ENCODE peak calls at places on chromosomes 2 and 18, in eight cellular contexts. H, U, T, L, R, X, G and F are unnamed samples. For H3K4me1, the result is how much of the 10 kb centered on the place peaks cover.

GRCh38 chr18:9380571-9381390 is 46.2 kb downstream of the TWSG1 start:
- DNase-seq in H (peak), U (no peak), T (no peak), L (no peak), R (no peak), X (no peak), G (peak), F (peak)

GRCh38 chr2:8065191-8065590 is 616.7 kb upstream of the ID2 start:
- DNase-seq in H (no peak), U (no peak), T (no peak), L (no peak), R (no peak), X (no peak), G (no peak), F (no peak)

GRCh38 chr2:18376936-18377335 is 183.5 kb downstream of the RDH14 start:
- DNase-seq in H (peak), U (no peak), T (no peak), L (no peak), R (no peak), X (no peak), G (no peak), F (no peak)

GRCh38 chr2:86118130-86118529 is 12.1 kb downstream of the PTCD3 start:
- DNase-seq in H (no peak), U (no peak), T (no peak), L (no peak), R (no peak), X (no peak), G (no peak), F (no peak)

GRCh38 chr2:226691265-226691664 is 108.4 kb downstream of the IRS1 start:
- DNase-seq in H (no peak), U (no peak), T (no peak), L (no peak), R (no peak), X (no peak), G (peak), F (no peak)

GRCh38 chr2:120326048-120326447 is 19.9 kb upstream of the INHBB start:
- DNase-seq in H (no peak), U (no peak), T (peak), L (peak), R (no peak), X (no peak), G (no peak), F (no peak)

GRCh38 chr2:151106805-151107490 is 154.7 kb downstream of the RBM43 start:
- DNase-seq in H (peak), U (no peak), T (no peak), L (no peak), R (no peak), X (no peak), G (peak), F (no peak)

GRCh38 chr2:207617011-207617671 is 8.1 kb downstream of the METTL21A start:
- DNase-seq in H (peak), U (no peak), T (no peak), L (no peak), R (no peak), X (no peak), G (peak), F (no peak)

GRCh38 chr2:223811757-223812156 is 25.6 kb downstream of the AP1S3 start:
- DNase-seq in H (no peak), U (no peak), T (no peak), L (no peak), R (no peak), X (no peak), G (peak), F (no peak)

DNA sequence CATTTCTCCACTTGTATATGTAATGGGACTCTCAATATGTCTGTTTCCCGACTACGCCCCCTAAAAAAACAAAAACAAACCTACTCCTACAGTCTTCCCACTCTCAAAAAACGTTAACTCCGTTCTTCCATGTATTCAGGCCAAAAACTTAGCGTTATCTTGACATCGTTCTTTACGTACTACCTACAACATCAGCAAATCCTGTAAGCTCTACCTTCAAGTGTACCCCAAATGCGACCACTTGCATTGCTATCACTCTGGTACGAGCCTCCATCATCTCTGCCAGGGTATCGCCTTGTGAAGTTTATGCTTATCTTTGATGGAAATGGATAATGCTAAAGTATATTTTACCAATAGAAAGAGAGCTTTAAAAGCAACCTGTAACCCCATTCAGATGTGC is 479 bp downstream of the GPATCH11 start:
- DNase-seq in H (no peak), U (no peak), T (no peak), L (no peak), R (no peak), X (no peak), G (no peak), F (no peak)
- H3K4me1 ChIP-seq in H (under half), U (under half), T (under half), L (under half), R (under half), X (under half), G (under half), F (under half)

GRCh38 chr2:144358531-144358930 is 161.4 kb downstream of the ZEB2 start:
- DNase-seq in H (no peak), U (no peak), T (no peak), L (no peak), R (no peak), X (no peak), G (no peak), F (no peak)
- H3K4me1 ChIP-seq in H (under half), U (under half), T (under half), L (under half), R (under half), X (under half), G (under half), F (under half)

GRCh38 chr2:105857076-105857740 is 112.5 kb downstream of the NCK2 start:
- DNase-seq in H (no peak), U (no peak), T (no peak), L (no peak), R (no peak), X (no peak), G (no peak), F (no peak)

GRCh38 chr2:105860567-105860966 is 115.9 kb downstream of the NCK2 start:
- DNase-seq in H (no peak), U (no peak), T (no peak), L (no peak), R (no peak), X (no peak), G (no peak), F (no peak)

GRCh38 chr2:105859694-105859951 is 114.9 kb downstream of the NCK2 start:
- DNase-seq in H (no peak), U (no peak), T (no peak), L (no peak), R (no peak), X (no peak), G (no peak), F (no peak)

GRCh38 chr2:105861198-105861597 is 116.5 kb downstream of the NCK2 start:
- DNase-seq in H (no peak), U (no peak), T (no peak), L (no peak), R (no peak), X (no peak), G (no peak), F (no peak)

GRCh38 chr2:105858868-105859693 is 114.4 kb downstream of the NCK2 start:
- DNase-seq in H (no peak), U (no peak), T (no peak), L (no peak), R (no peak), X (no peak), G (no peak), F (no peak)
- H3K4me1 ChIP-seq in H (under half), U (under half), T (under half), L (under half), R (under half), X (under half), G (under half), F (under half)

GRCh38 chr2:230868151-230868946 is 3.6 kb downstream of the ITM2C start:
- DNase-seq in H (no peak), U (no peak), T (no peak), L (peak), R (no peak), X (peak), G (no peak), F (peak)

GRCh38 chr2:230865324-230865765 is 603 bp downstream of the ITM2C start:
- DNase-seq in H (no peak), U (no peak), T (no peak), L (no peak), R (no peak), X (peak), G (no peak), F (peak)

GRCh38 chr2:230865766-230866703 is 1.3 kb downstream of the ITM2C start:
- DNase-seq in H (peak), U (peak), T (peak), L (no peak), R (no peak), X (peak), G (no peak), F (peak)

GRCh38 chr2:230864605-230865323 is at the start of gene ITM2C:
- DNase-seq in H (peak), U (peak), T (peak), L (peak), R (no peak), X (peak), G (peak), F (peak)

GRCh38 chr2:230866704-230867561 is 2.2 kb downstream of the ITM2C start:
- DNase-seq in H (peak), U (no peak), T (no peak), L (no peak), R (no peak), X (peak), G (no peak), F (no peak)
- H3K4me1 ChIP-seq in H (under half), U (under half), T (under half), L (under half), R (half or more), X (half or more), G (under half), F (half or more)

GRCh38 chr2:9639000-9639602 is 8.3 kb upstream of the YWHAQ start:
- DNase-seq in H (peak), U (peak), T (no peak), L (no peak), R (no peak), X (no peak), G (no peak), F (no peak)
- H3K4me1 ChIP-seq in H (under half), U (under half), T (under half), L (under half), R (under half), X (under half), G (under half), F (under half)

GRCh38 chr2:46943881-46944798 is 28.5 kb upstream of the MCFD2 start:
- DNase-seq in H (no peak), U (no peak), T (no peak), L (no peak), R (no peak), X (no peak), G (no peak), F (no peak)
- H3K4me1 ChIP-seq in H (under half), U (under half), T (under half), L (under half), R (under half), X (under half), G (under half), F (under half)

DNA sequence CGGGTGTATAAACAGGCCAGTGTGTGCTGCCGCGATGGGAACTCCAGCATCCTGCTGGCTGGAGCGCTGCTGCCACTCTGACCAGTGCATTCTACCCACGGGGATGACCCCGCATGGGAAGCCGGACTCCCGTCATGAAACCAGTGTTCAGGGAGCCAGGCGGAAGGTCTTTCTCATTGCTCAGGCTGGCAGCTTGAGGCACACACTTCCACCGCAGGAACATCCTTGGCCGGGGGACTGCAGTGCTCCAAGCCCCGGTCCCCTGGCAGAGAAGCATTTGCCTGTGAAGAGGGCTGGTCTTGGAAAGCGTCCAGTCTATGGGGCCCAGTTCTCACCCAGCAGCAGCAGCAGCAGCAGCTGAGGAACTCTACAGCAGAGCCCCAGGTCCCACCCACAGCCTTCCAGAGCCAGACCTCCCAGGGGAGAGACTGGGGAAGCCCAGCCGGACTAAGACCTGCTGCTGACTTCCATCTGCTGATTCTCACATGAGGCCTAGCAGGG is 235.9 kb downstream of the KLHL29 start:
- DNase-seq in H (no peak), U (peak), T (peak), L (peak), R (no peak), X (peak), G (peak), F (peak)
- H3K4me1 ChIP-seq in H (under half), U (under half), T (under half), L (under half), R (half or more), X (under half), G (under half), F (under half)

DNA sequence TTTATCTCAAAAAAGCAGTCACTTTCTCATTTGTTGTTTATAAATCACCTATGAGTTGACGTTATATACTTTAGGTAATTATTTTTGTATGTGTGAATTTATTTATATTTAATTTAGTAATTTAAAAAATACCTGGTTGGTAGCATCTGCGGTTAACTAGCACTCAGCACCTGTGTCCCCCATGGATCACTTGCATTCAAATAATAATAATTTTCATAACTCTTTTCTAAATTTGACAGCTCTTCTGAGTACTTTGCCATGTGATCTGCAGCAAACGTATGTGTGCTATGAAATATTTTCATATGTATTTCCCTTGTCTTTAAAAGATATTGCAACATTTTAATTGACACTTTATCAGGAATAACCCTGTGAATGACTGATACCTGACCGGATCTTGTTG is 88.1 kb downstream of the CMPK2 start:
- DNase-seq in H (no peak), U (no peak), T (no peak), L (no peak), R (no peak), X (no peak), G (no peak), F (no peak)
- H3K4me1 ChIP-seq in H (under half), U (under half), T (under half), L (under half), R (under half), X (under half), G (under half), F (under half)

GRCh38 chr2:1632510-1632909 is 111.8 kb downstream of the PXDN start:
- DNase-seq in H (no peak), U (no peak), T (no peak), L (no peak), R (no peak), X (no peak), G (no peak), F (no peak)

GRCh38 chr2:1634681-1635341 is 109.5 kb downstream of the PXDN start:
- DNase-seq in H (no peak), U (no peak), T (no peak), L (no peak), R (no peak), X (no peak), G (no peak), F (no peak)

GRCh38 chr2:1632006-1632348 is 112.3 kb downstream of the PXDN start:
- DNase-seq in H (no peak), U (no peak), T (no peak), L (no peak), R (no peak), X (peak), G (peak), F (no peak)

GRCh38 chr2:1633936-1634587 is 110.3 kb downstream of the PXDN start:
- DNase-seq in H (no peak), U (no peak), T (no peak), L (no peak), R (no peak), X (no peak), G (no peak), F (no peak)

GRCh38 chr2:1633092-1633721 is 111.1 kb downstream of the PXDN start:
- DNase-seq in H (no peak), U (no peak), T (no peak), L (no peak), R (no peak), X (peak), G (no peak), F (no peak)
- H3K4me1 ChIP-seq in H (under half), U (under half), T (under half), L (under half), R (under half), X (under half), G (under half), F (under half)